ENCODE peak calls at places on chromosomes 3 and 15, in nine cellular contexts. Q is dorsolateral prefrontal cortex, W is tibial artery, A is fibroblast of the aortic adventitia, J is Peyer's patch, N is cardiac fibroblast, R is transverse colon, M is AG09309, B is RWPE1. O is an unnamed sample.

GRCh38 chr15:101697488-101697887 is 26.8 kb downstream of the TARS3 start:
- DNase-seq in Q (no peak), M (no peak), J (no peak), N (no peak), B (no peak), R (no peak), A (no peak), W (no peak), O (no peak)

GRCh38 chr3:24545917-24546316 is 51.3 kb upstream of the THRB start:
- DNase-seq in A (peak; percentile 32), J (no peak), N (peak; percentile 7), R (peak; percentile 11), M (peak; percentile 33), Q (no peak), W (peak; percentile 81), B (no peak), O (no peak)

GRCh38 chr3:65712156-65712555 is 326.6 kb downstream of the MAGI1 start:
- DNase-seq in A (peak; percentile 44), R (no peak), W (no peak), B (no peak), J (no peak), Q (no peak), M (no peak), N (peak; percentile 45), O (no peak)

GRCh38 chr15:71691700-71692417 is 118.5 kb upstream of the NR2E3 start:
- DNase-seq in B (peak; percentile 85), Q (no peak), R (no peak), M (peak; percentile 21), J (no peak), A (peak; percentile 95), W (no peak), N (peak; percentile 66), O (no peak)

GRCh38 chr3:50068134-50068533 is 20.6 kb upstream of the RBM5 start:
- DNase-seq in B (no peak), J (no peak), W (no peak), Q (no peak), A (peak; percentile 21), N (no peak), M (peak; percentile 17), R (no peak), O (no peak)

GRCh38 chr3:12553921-12554391 is 2.9 kb upstream of the MKRN2 start:
- DNase-seq in W (no peak), M (no peak), Q (no peak), A (peak; percentile 14), R (peak; percentile 29), J (peak; percentile 60), N (peak; percentile 42), B (no peak), O (peak; percentile 23)

GRCh38 chr3:43035801-43036340 is 56.8 kb downstream of the GASK1A start:
- DNase-seq in M (no peak), R (no peak), J (no peak), W (no peak), Q (no peak), N (no peak), A (no peak), B (no peak), O (no peak)

GRCh38 chr3:15097889-15098288 is 1.1 kb downstream of the RBSN start:
- DNase-seq in N (peak; percentile 14), W (no peak), Q (no peak), M (no peak), B (no peak), R (no peak), A (no peak), J (no peak), O (peak; percentile 68)

GRCh38 chr3:193962986-193963683 is 172.8 kb upstream of the HES1 start:
- DNase-seq in Q (no peak), W (no peak), A (no peak), B (no peak), M (no peak), J (no peak), N (no peak), R (no peak), O (no peak)

GRCh38 chr3:27134165-27134796 is 234.9 kb downstream of the NEK10 start:
- DNase-seq in B (peak; percentile 46), J (peak; percentile 58), Q (peak; percentile 47), N (peak; percentile 75), R (peak; percentile 68), M (peak; percentile 27), A (peak; percentile 79), W (peak; percentile 74), O (peak; percentile 6)

GRCh38 chr3:57757642-57758297 is 1.7 kb downstream of the SLMAP start:
- DNase-seq in Q (no peak), J (no peak), N (peak; percentile 29), A (peak; percentile 48), B (no peak), W (no peak), M (no peak), R (peak; percentile 13), O (peak; percentile 28)

GRCh38 chr3:57756528-57757401 is 656 bp downstream of the SLMAP start:
- DNase-seq in A (peak; percentile 73), Q (no peak), R (peak; percentile 35), N (peak; percentile 75), J (peak; percentile 69), B (no peak), M (no peak), W (peak; percentile 80), O (no peak)

GRCh38 chr3:57756022-57756527 is at the start of gene SLMAP:
- DNase-seq in W (peak; percentile 98), R (peak; percentile 98), A (peak; percentile 97), M (peak; percentile 82), Q (peak; percentile 95), N (peak; percentile 98), J (peak; percentile 97), B (peak; percentile 89), O (peak; percentile 98)

GRCh38 chr3:57753016-57753415 is 3.1 kb upstream of the SLMAP start:
- DNase-seq in A (no peak), W (no peak), M (no peak), Q (no peak), N (no peak), B (no peak), J (no peak), R (no peak), O (no peak)

DNA sequence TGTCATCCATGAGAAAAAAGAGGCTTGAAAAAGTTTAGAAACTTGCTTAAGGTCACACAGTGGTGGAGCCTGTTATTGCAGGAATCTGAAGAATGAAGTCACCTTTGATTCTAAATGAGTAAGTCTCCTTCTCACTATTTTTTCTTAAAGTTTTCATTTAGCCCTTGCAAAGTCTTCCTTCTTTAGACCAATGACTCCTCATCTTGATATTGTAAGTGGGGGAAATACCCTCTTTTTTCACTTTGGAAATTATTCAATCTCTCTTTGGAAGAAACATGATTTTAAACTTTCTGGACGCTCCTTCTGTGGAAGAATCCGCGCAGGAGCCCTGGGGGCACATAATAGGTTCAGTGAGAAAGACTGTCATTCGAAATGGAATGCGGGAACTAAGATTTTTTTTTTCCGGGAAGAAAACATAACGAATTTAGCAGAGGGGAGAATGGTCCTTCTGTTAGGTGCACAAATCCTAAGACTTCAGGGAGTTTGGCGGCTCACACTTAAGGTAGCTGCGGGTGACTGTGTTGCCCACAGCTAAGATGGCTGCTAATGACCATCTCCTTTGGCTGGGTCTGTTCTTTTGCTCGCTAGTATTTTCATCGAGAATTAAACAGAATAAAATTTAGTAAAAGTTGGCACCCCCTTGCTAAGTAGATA is 614 bp upstream of the SLMAP start:
- DNase-seq in Q (no peak), A (peak; percentile 60), N (peak; percentile 79), B (no peak), W (no peak), M (no peak), R (peak; percentile 60), J (peak; percentile 54), O (peak; percentile 31)
- TF ChIP-seq CTCF in Q (no peak), A (peak; percentile 35), N (peak; percentile 25), B (peak; percentile 8), W (no peak), M (no peak), R (peak; percentile 56), J (peak; percentile 55), O (peak; percentile 13)

DNA sequence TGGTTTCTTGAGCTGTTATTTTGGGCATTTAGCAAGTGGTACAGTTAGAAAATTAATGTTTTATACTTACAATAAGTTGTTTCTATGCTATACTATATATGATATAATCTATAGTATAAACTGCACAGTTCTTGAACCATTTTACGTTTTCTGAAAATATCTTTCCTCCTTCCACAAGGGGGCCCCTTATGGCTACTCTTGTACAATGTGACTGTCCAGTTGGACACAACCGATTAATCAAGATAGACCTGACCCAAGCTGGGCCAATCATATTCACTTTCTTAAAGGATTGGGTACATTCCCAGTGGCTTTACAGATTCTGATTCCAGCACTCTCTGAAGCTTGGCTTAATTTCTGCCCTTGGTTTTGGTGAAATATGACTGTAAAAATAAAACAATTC is 953.4 kb downstream of the AGBL1 start:
- DNase-seq in A (peak; percentile 52), R (no peak), M (no peak), N (peak; percentile 56), W (no peak), B (no peak), J (no peak), Q (no peak), O (no peak)
- TF ChIP-seq CTCF in A (peak; percentile 34), R (no peak), M (no peak), N (peak; percentile 27), W (no peak), B (no peak), J (no peak), Q (peak; percentile 34), O (no peak)

GRCh38 chr3:5572168-5572567 is 384.7 kb downstream of the EDEM1 start:
- DNase-seq in B (no peak), R (no peak), M (no peak), J (no peak), A (no peak), Q (no peak), N (no peak), W (no peak), O (no peak)

GRCh38 chr3:5567113-5567512 is 379.6 kb downstream of the EDEM1 start:
- DNase-seq in J (no peak), R (no peak), B (no peak), M (no peak), Q (no peak), A (no peak), N (no peak), W (no peak), O (no peak)

GRCh38 chr3:5569152-5569551 is 381.6 kb downstream of the EDEM1 start:
- DNase-seq in W (no peak), R (no peak), M (no peak), B (no peak), A (no peak), N (no peak), Q (no peak), J (no peak), O (no peak)

GRCh38 chr3:5565026-5565425 is 377.5 kb downstream of the EDEM1 start:
- DNase-seq in B (no peak), M (no peak), A (no peak), Q (no peak), N (no peak), W (no peak), J (no peak), R (no peak), O (no peak)

GRCh38 chr3:5568451-5568850 is 380.9 kb downstream of the EDEM1 start:
- DNase-seq in M (no peak), J (no peak), W (no peak), N (no peak), A (no peak), Q (no peak), R (peak; percentile 44), B (no peak), O (no peak)
- TF ChIP-seq CTCF in M (no peak), J (peak; percentile 21), W (no peak), N (no peak), A (no peak), Q (no peak), R (peak; percentile 49), B (no peak), O (no peak)

DNA sequence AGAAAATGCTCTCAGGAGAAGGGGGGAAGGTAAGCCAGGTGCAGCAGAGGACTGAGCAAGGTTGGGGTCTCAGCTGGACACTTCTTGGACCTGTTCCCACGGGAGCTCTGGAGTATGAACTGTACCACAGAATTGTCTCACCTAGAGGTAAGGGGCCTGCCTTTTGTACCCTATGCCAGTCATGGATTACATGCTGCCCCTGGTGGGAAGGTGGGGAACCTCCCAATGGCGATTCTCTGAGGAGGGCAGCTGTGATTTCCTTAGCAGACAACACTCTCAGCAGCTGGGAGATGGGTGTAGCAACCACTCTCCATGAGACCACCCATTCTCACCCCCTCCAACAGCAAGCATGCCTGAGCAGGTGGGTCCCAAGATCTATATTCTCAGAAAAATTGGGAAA is 329.4 kb upstream of the CTNNB1 start:
- DNase-seq in R (no peak), M (no peak), B (no peak), A (no peak), Q (no peak), J (no peak), N (no peak), W (no peak), O (no peak)
- TF ChIP-seq CTCF in R (no peak), M (no peak), B (no peak), A (no peak), Q (no peak), J (no peak), N (no peak), W (no peak), O (no peak)

O was measured in HL-60.